ENCODE peak calls at places on chromosomes 11 and 22, in nine cellular contexts. One of them, this sample, is unnamed.

GRCh38 chr11:61082161-61082870 is 20.0 kb upstream of the CD5 start:
- DNase-seq in A549: no peak
- DNase-seq in heart left ventricle: no peak
- DNase-seq in spleen: no peak
- DNase-seq in lower leg skin: no peak
- DNase-seq in GM12891: no peak
- DNase-seq in NB4: no peak
- DNase-seq in IMR-90: no peak
- DNase-seq in Peyer's patch: no peak
- DNase-seq in this sample: no peak

GRCh38 chr11:9264381-9265210 is 554 bp downstream of the DENND5A start:
- DNase-seq in Peyer's patch: peak
- DNase-seq in lower leg skin: peak
- DNase-seq in heart left ventricle: peak
- DNase-seq in spleen: peak
- DNase-seq in NB4: peak
- DNase-seq in GM12891: peak
- DNase-seq in A549: peak
- DNase-seq in IMR-90: peak
- DNase-seq in this sample: peak

GRCh38 chr11:77126156-77126775 is 1.8 kb upstream of the MYO7A start:
- DNase-seq in GM12891: no peak
- DNase-seq in lower leg skin: no peak
- DNase-seq in spleen: no peak
- DNase-seq in heart left ventricle: no peak
- DNase-seq in A549: no peak
- DNase-seq in NB4: no peak
- DNase-seq in IMR-90: no peak
- DNase-seq in Peyer's patch: no peak
- DNase-seq in this sample: no peak

GRCh38 chr11:2903672-2904011 is 18.1 kb upstream of the CDKN1C start:
- DNase-seq in Peyer's patch: peak
- DNase-seq in A549: no peak
- DNase-seq in heart left ventricle: no peak
- DNase-seq in NB4: no peak
- DNase-seq in IMR-90: no peak
- DNase-seq in GM12891: no peak
- DNase-seq in lower leg skin: no peak
- DNase-seq in spleen: no peak
- DNase-seq in this sample: no peak

GRCh38 chr11:71544525-71545214 is 3.5 kb upstream of the KRTAP5-9 start:
- DNase-seq in heart left ventricle: no peak
- DNase-seq in A549: no peak
- DNase-seq in lower leg skin: no peak
- DNase-seq in NB4: no peak
- DNase-seq in spleen: no peak
- DNase-seq in GM12891: no peak
- DNase-seq in Peyer's patch: no peak
- DNase-seq in IMR-90: no peak
- DNase-seq in this sample: no peak

GRCh38 chr22:47165338-47165931 is 403.0 kb downstream of the TBC1D22A start:
- DNase-seq in heart left ventricle: peak
- DNase-seq in Peyer's patch: peak
- DNase-seq in GM12891: no peak
- DNase-seq in IMR-90: no peak
- DNase-seq in spleen: peak
- DNase-seq in NB4: no peak
- DNase-seq in A549: no peak
- DNase-seq in lower leg skin: no peak
- DNase-seq in this sample: no peak

GRCh38 chr11:67400251-67400941 is 1.3 kb downstream of the PPP1CA start:
- DNase-seq in IMR-90: no peak
- DNase-seq in A549: no peak
- DNase-seq in GM12891: no peak
- DNase-seq in lower leg skin: no peak
- DNase-seq in heart left ventricle: no peak
- DNase-seq in NB4: peak
- DNase-seq in Peyer's patch: peak
- DNase-seq in spleen: peak
- DNase-seq in this sample: no peak

GRCh38 chr11:1553808-1554594 is 18.1 kb downstream of the DUSP8 start:
- DNase-seq in Peyer's patch: peak
- DNase-seq in IMR-90: no peak
- DNase-seq in NB4: no peak
- DNase-seq in heart left ventricle: no peak
- DNase-seq in GM12891: no peak
- DNase-seq in A549: no peak
- DNase-seq in lower leg skin: no peak
- DNase-seq in spleen: no peak
- DNase-seq in this sample: no peak

GRCh38 chr11:1382831-1383607 is 6.7 kb upstream of the BRSK2 start:
- DNase-seq in A549: peak
- DNase-seq in heart left ventricle: peak
- DNase-seq in GM12891: peak
- DNase-seq in NB4: peak
- DNase-seq in IMR-90: peak
- DNase-seq in Peyer's patch: peak
- DNase-seq in spleen: peak
- DNase-seq in lower leg skin: peak
- DNase-seq in this sample: peak

GRCh38 chr11:64419818-64420485 is 61.0 kb downstream of the RPS6KA4 start:
- DNase-seq in heart left ventricle: no peak
- DNase-seq in spleen: no peak
- DNase-seq in NB4: peak
- DNase-seq in IMR-90: no peak
- DNase-seq in GM12891: no peak
- DNase-seq in lower leg skin: no peak
- DNase-seq in Peyer's patch: no peak
- DNase-seq in A549: no peak
- DNase-seq in this sample: no peak

GRCh38 chr11:7019500-7020182 is 505 bp downstream of the ZNF214 start:
- DNase-seq in Peyer's patch: no peak
- DNase-seq in IMR-90: peak
- DNase-seq in GM12891: no peak
- DNase-seq in NB4: no peak
- DNase-seq in lower leg skin: no peak
- DNase-seq in A549: no peak
- DNase-seq in spleen: no peak
- DNase-seq in heart left ventricle: peak
- DNase-seq in this sample: no peak

GRCh38 chr11:7021318-7021717 is 1.0 kb downstream of the NLRP14 start:
- DNase-seq in NB4: no peak
- DNase-seq in A549: no peak
- DNase-seq in GM12891: no peak
- DNase-seq in Peyer's patch: no peak
- DNase-seq in heart left ventricle: no peak
- DNase-seq in IMR-90: no peak
- DNase-seq in spleen: no peak
- DNase-seq in lower leg skin: no peak
- DNase-seq in this sample: no peak

GRCh38 chr11:7016011-7016410 is 4.1 kb downstream of the ZNF214 start:
- DNase-seq in Peyer's patch: no peak
- DNase-seq in spleen: no peak
- DNase-seq in A549: no peak
- DNase-seq in NB4: no peak
- DNase-seq in heart left ventricle: no peak
- DNase-seq in GM12891: no peak
- DNase-seq in IMR-90: no peak
- DNase-seq in lower leg skin: no peak
- DNase-seq in this sample: no peak

DNA sequence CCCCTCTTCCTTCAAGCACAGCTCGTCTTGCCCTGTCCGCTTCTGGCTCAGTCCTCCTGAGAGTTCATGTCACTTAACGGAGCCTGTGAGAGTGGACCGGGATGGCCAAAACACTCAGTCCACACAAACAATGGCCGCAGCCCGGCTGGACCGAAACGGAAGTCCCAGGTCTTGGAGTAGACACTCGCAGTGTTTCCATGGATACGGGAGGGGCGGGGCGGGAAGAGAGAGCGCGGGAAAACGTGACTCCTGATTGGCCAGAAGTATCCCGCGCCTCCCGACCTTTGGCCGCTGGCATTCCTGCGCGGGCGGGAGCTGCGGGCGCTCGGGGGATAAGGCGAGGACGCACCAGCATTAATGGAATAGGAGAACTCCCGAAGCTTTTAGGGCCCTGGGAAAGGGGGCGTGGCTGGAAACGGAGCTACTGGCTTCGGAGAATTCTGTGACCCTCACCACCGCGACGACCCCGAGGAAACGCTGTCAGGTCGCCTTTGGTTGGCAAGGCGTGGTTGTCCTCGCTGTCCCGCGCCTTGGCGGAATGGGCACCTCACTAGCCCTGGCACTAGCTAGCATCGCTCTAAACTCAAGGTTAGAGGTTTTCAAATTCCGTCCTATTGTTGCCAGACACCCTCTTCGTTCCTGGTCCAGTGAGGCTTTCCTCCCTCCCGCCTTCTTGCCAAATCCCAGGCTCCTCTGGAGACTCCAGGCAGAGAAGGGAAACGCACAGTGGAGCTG is at the start of the genes NLRP14 and ZNF214:
- DNase-seq in NB4: no peak
- DNase-seq in heart left ventricle: peak
- DNase-seq in GM12891: no peak
- DNase-seq in Peyer's patch: peak
- DNase-seq in IMR-90: peak
- DNase-seq in A549: peak
- DNase-seq in lower leg skin: peak
- DNase-seq in spleen: no peak
- DNase-seq in this sample: peak
- TF ChIP-seq POLR2A in NB4: no peak
- TF ChIP-seq POLR2A in heart left ventricle: no peak
- TF ChIP-seq POLR2A in GM12891: no peak
- TF ChIP-seq POLR2A in Peyer's patch: no peak
- TF ChIP-seq POLR2A in IMR-90: peak
- TF ChIP-seq POLR2A in A549: peak
- TF ChIP-seq POLR2A in lower leg skin: no peak
- TF ChIP-seq POLR2A in spleen: no peak
- TF ChIP-seq POLR2A in this sample: no peak

GRCh38 chr11:121066623-121067022 is 34.4 kb upstream of the TECTA start:
- DNase-seq in A549: no peak
- DNase-seq in GM12891: no peak
- DNase-seq in Peyer's patch: no peak
- DNase-seq in spleen: no peak
- DNase-seq in IMR-90: no peak
- DNase-seq in NB4: no peak
- DNase-seq in heart left ventricle: no peak
- DNase-seq in lower leg skin: no peak
- DNase-seq in this sample: no peak

GRCh38 chr11:121068787-121069186 is 32.3 kb upstream of the TECTA start:
- DNase-seq in Peyer's patch: peak
- DNase-seq in A549: no peak
- DNase-seq in heart left ventricle: no peak
- DNase-seq in NB4: no peak
- DNase-seq in spleen: no peak
- DNase-seq in lower leg skin: no peak
- DNase-seq in GM12891: no peak
- DNase-seq in IMR-90: no peak
- DNase-seq in this sample: no peak

GRCh38 chr11:121067026-121067425 is 34.0 kb upstream of the TECTA start:
- DNase-seq in Peyer's patch: no peak
- DNase-seq in IMR-90: no peak
- DNase-seq in lower leg skin: no peak
- DNase-seq in heart left ventricle: no peak
- DNase-seq in GM12891: no peak
- DNase-seq in spleen: no peak
- DNase-seq in A549: no peak
- DNase-seq in NB4: no peak
- DNase-seq in this sample: no peak

GRCh38 chr11:121067912-121068652 is 33.0 kb upstream of the TECTA start:
- DNase-seq in lower leg skin: no peak
- DNase-seq in IMR-90: no peak
- DNase-seq in A549: no peak
- DNase-seq in spleen: no peak
- DNase-seq in GM12891: no peak
- DNase-seq in heart left ventricle: no peak
- DNase-seq in Peyer's patch: no peak
- DNase-seq in NB4: no peak
- DNase-seq in this sample: no peak

DNA sequence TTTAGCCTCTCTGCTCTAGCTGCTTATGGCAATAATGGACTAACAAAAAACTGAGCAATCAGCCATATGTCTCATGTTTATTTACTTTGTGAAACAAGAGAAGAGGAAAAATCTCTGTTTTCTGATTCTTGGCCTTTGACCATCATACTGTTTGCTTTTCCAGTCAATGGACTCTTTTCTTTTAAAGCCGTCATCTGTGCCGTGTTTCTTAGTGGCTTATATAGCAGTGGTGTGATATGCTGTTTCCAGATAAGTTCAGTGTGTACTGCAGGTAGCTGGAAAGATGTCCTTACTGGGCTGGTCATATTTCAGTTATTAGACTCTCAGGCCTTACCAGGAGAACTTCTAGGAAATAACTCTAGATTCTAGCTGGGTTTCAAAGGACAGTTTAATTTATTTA is 33.6 kb upstream of the TECTA start:
- DNase-seq in lower leg skin: no peak
- DNase-seq in spleen: no peak
- DNase-seq in IMR-90: peak
- DNase-seq in Peyer's patch: no peak
- DNase-seq in heart left ventricle: no peak
- DNase-seq in NB4: no peak
- DNase-seq in GM12891: no peak
- DNase-seq in A549: no peak
- DNase-seq in this sample: no peak
- TF ChIP-seq POLR2A in lower leg skin: no peak
- TF ChIP-seq POLR2A in spleen: no peak
- TF ChIP-seq POLR2A in IMR-90: no peak
- TF ChIP-seq POLR2A in Peyer's patch: no peak
- TF ChIP-seq POLR2A in heart left ventricle: no peak
- TF ChIP-seq POLR2A in NB4: no peak
- TF ChIP-seq POLR2A in GM12891: no peak
- TF ChIP-seq POLR2A in A549: no peak
- TF ChIP-seq POLR2A in this sample: no peak

DNA sequence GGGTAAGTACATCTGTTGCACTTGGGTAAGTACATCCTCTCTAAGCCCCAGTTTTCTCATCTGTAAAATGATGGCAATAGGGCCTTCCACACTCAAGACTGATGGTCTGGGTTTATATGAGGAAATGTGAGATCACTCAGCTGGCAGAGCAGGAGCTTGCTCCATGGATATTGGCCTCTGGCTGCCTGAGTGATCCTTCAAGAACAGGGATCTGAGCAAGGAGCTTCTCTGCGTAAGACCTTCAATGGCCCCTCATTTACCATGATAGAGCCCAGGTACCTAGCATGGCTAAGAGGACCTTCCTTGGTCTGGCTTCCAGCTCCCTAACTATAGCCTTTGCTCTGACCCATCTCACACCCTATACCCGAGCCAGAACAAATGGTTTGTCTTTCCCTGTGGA is 5.5 kb downstream of the ROBO4 start:
- DNase-seq in spleen: no peak
- DNase-seq in heart left ventricle: no peak
- DNase-seq in Peyer's patch: no peak
- DNase-seq in lower leg skin: no peak
- DNase-seq in IMR-90: no peak
- DNase-seq in NB4: no peak
- DNase-seq in A549: no peak
- DNase-seq in GM12891: no peak
- DNase-seq in this sample: no peak
- TF ChIP-seq POLR2A in spleen: no peak
- TF ChIP-seq POLR2A in heart left ventricle: no peak
- TF ChIP-seq POLR2A in Peyer's patch: no peak
- TF ChIP-seq POLR2A in lower leg skin: no peak
- TF ChIP-seq POLR2A in IMR-90: no peak
- TF ChIP-seq POLR2A in NB4: no peak
- TF ChIP-seq POLR2A in A549: no peak
- TF ChIP-seq POLR2A in GM12891: no peak
- TF ChIP-seq POLR2A in this sample: no peak

GRCh38 chr11:93734427-93735222 is 6.7 kb downstream of the TAF1D start:
- DNase-seq in A549: no peak
- DNase-seq in Peyer's patch: no peak
- DNase-seq in lower leg skin: no peak
- DNase-seq in spleen: no peak
- DNase-seq in heart left ventricle: no peak
- DNase-seq in IMR-90: no peak
- DNase-seq in NB4: no peak
- DNase-seq in GM12891: no peak
- DNase-seq in this sample: no peak
- TF ChIP-seq POLR2A in A549: no peak
- TF ChIP-seq POLR2A in Peyer's patch: no peak
- TF ChIP-seq POLR2A in lower leg skin: no peak
- TF ChIP-seq POLR2A in spleen: no peak
- TF ChIP-seq POLR2A in heart left ventricle: no peak
- TF ChIP-seq POLR2A in IMR-90: no peak
- TF ChIP-seq POLR2A in NB4: no peak
- TF ChIP-seq POLR2A in GM12891: peak
- TF ChIP-seq POLR2A in this sample: peak